ENCODE peak calls at places on chromosomes 12 and 14, in eight cellular contexts. V is GM04504; L is endothelial cell; T is tibial nerve; H is CD8-positive, alpha-beta memory T cell; M is astrocyte of the cerebellum; W is Kasumi-1; G is HFF-Myc. N is an unnamed sample.
A peak's percentile ranks its signal among the peaks of the same experiment; 100 is the strongest.

GRCh38 chr12:124713436-124714082 is 146.1 kb upstream of the NCOR2 start:
- DNase-seq in V (no peak), L (no peak), T (no peak), H (peak; percentile 60), M (peak; percentile 83), W (peak; percentile 58), G (no peak), N (no peak)

GRCh38 chr14:82394916-82395315 is 861.3 kb upstream of the SEL1L start:
- DNase-seq in V (no peak), L (no peak), T (no peak), H (no peak), M (no peak), W (no peak), G (no peak), N (no peak)

GRCh38 chr12:55704824-55705780 is 2.6 kb downstream of the ITGA7 start:
- DNase-seq in V (no peak), L (no peak), T (no peak), H (no peak), M (no peak), W (no peak), G (no peak), N (no peak)

GRCh38 chr12:125561-125960 is 59.0 kb downstream of the IQSEC3 start:
- DNase-seq in V (no peak), L (no peak), T (no peak), H (no peak), M (no peak), W (no peak), G (no peak), N (no peak)

GRCh38 chr12:26290560-26290959 is 95.2 kb downstream of the SSPN start:
- DNase-seq in V (no peak), L (no peak), T (no peak), H (no peak), M (no peak), W (no peak), G (no peak), N (no peak)

GRCh38 chr14:34227834-34228662 is 234.0 kb downstream of the SPTSSA start:
- DNase-seq in V (peak; percentile 10), L (peak; percentile 77), T (peak; percentile 27), H (no peak), M (peak; percentile 33), W (peak; percentile 75), G (peak; percentile 52), N (peak; percentile 69)

GRCh38 chr12:16588812-16589211 is 17.1 kb downstream of the LMO3 start:
- DNase-seq in V (no peak), L (no peak), T (no peak), H (no peak), M (no peak), W (no peak), G (no peak), N (no peak)

GRCh38 chr12:92859650-92860386 is 69.3 kb downstream of the EEA1 start:
- DNase-seq in V (no peak), L (no peak), T (no peak), H (no peak), M (no peak), W (no peak), G (no peak), N (no peak)

GRCh38 chr12:124278389-124279101 is 16.3 kb upstream of the RFLNA start:
- DNase-seq in V (no peak), L (no peak), T (peak; percentile 70), H (no peak), M (no peak), W (no peak), G (no peak), N (no peak)

GRCh38 chr12:125983784-125984510 is 918.7 kb downstream of the AACS start:
- DNase-seq in V (no peak), L (no peak), T (no peak), H (no peak), M (peak; percentile 3), W (no peak), G (no peak), N (no peak)

GRCh38 chr12:49912345-49912744 is 8.6 kb upstream of the FAIM2 start:
- DNase-seq in V (no peak), L (no peak), T (no peak), H (no peak), M (no peak), W (no peak), G (no peak), N (no peak)

GRCh38 chr14:30211326-30211725 is 283.7 kb upstream of the PRKD1 start:
- DNase-seq in V (no peak), L (no peak), T (no peak), H (no peak), M (no peak), W (no peak), G (no peak), N (no peak)

GRCh38 chr12:22083167-22083566 is 37.1 kb downstream of the CMAS start:
- DNase-seq in V (peak; percentile 13), L (no peak), T (no peak), H (peak; percentile 30), M (peak; percentile 46), W (peak; percentile 67), G (no peak), N (no peak)

GRCh38 chr12:56530390-56531055 is 8.9 kb downstream of the RBMS2 start:
- DNase-seq in V (no peak), L (no peak), T (no peak), H (no peak), M (no peak), W (no peak), G (no peak), N (no peak)